ENCODE peak calls at places on chromosomes 13 and 19, in five cellular contexts. F, S, T, R and N are unnamed samples.

GRCh38 chr13:62643007-62643483 is 1227.4 kb upstream of the PCDH20 start:
- DNase-seq in R (peak; percentile 63), S (no peak), T (no peak), F (no peak), N (peak; percentile 20)

GRCh38 chr19:12065100-12065538 is 588 bp downstream of the ZNF844 start:
- DNase-seq in S (peak; percentile 63), R (peak; percentile 18), F (no peak), T (no peak), N (peak; percentile 52)

GRCh38 chr13:46181799-46182490 is at the start of gene LCP1:
- DNase-seq in T (no peak), S (no peak), R (peak; percentile 41), F (no peak), N (no peak)

GRCh38 chr13:28413999-28414398 is 80.9 kb downstream of the FLT1 start:
- DNase-seq in R (no peak), T (no peak), S (no peak), F (no peak), N (no peak)

GRCh38 chr19:54108496-54108895 is 5.8 kb downstream of the NDUFA3 start:
- DNase-seq in T (no peak), R (no peak), F (no peak), S (no peak), N (no peak)

GRCh38 chr19:38388310-38389100 is at the start of gene SPRED3:
- DNase-seq in R (no peak), T (no peak), F (no peak), S (peak; percentile 81), N (no peak)

GRCh38 chr19:42431486-42431885 is 4.3 kb upstream of the LIPE start:
- DNase-seq in F (no peak), S (no peak), T (no peak), R (no peak), N (no peak)

GRCh38 chr13:71219671-71220070 is 647.3 kb downstream of the DACH1 start:
- DNase-seq in T (no peak), R (no peak), F (no peak), S (no peak), N (no peak)

GRCh38 chr19:11478167-11479089 is 2.4 kb downstream of the ELAVL3 start:
- DNase-seq in F (no peak), T (no peak), R (no peak), S (no peak), N (no peak)

GRCh38 chr13:29081036-29081435 is 260.9 kb downstream of the MTUS2 start:
- DNase-seq in T (no peak), F (no peak), S (no peak), R (peak; percentile 15), N (peak; percentile 19)

GRCh38 chr13:102195566-102196462 is 206.0 kb downstream of the FGF14 start:
- DNase-seq in T (no peak), S (no peak), R (no peak), F (no peak), N (peak; percentile 62)

GRCh38 chr19:34173145-34173956 is 1.0 kb downstream of the LSM14A start:
- DNase-seq in S (peak; percentile 55), T (peak; percentile 65), F (peak; percentile 64), R (peak; percentile 95), N (peak; percentile 53)

GRCh38 chr19:14450168-14450874 is 17.2 kb downstream of the PKN1 start:
- DNase-seq in T (peak; percentile 99), S (peak; percentile 99), F (no peak), R (no peak), N (peak; percentile 55)

GRCh38 chr19:49680473-49681351 is 3.6 kb downstream of the PRMT1 start:
- DNase-seq in T (peak; percentile 98), F (peak; percentile 97), R (peak; percentile 91), S (peak; percentile 100), N (peak; percentile 83)

GRCh38 chr19:14544977-14545715 is 15.8 kb downstream of the TECR start:
- DNase-seq in R (no peak), T (no peak), S (no peak), F (no peak), N (no peak)

GRCh38 chr19:33467851-33468250 is 53.7 kb downstream of the PEPD start:
- DNase-seq in R (no peak), S (no peak), F (no peak), T (peak; percentile 15), N (no peak)

GRCh38 chr13:64314286-64314685 is 2898.6 kb upstream of the PCDH20 start:
- DNase-seq in S (no peak), R (no peak), T (no peak), F (no peak), N (peak; percentile 1)

GRCh38 chr13:31850041-31850440 is 110.7 kb downstream of the RXFP2 start:
- DNase-seq in S (no peak), F (no peak), R (no peak), T (no peak), N (no peak)

GRCh38 chr13:31848621-31849020 is 109.3 kb downstream of the RXFP2 start:
- DNase-seq in S (no peak), T (no peak), R (no peak), F (no peak), N (no peak)

GRCh38 chr13:31846182-31846938 is 107.0 kb downstream of the RXFP2 start:
- DNase-seq in F (peak; percentile 90), S (peak; percentile 94), R (peak; percentile 50), T (peak; percentile 92), N (peak; percentile 87)

GRCh38 chr13:31851201-31851600 is 111.9 kb downstream of the RXFP2 start:
- DNase-seq in S (no peak), T (no peak), R (no peak), F (no peak), N (no peak)

GRCh38 chr13:31846984-31847752 is 107.8 kb downstream of the RXFP2 start:
- DNase-seq in F (no peak), S (no peak), T (no peak), R (no peak), N (peak; percentile 7)
- H3K9ac ChIP-seq in F (no peak overlapping the region), S (no peak overlapping the region), T (peak overlapping the region; percentile 42), R (no peak overlapping the region), N (peak overlapping the region; percentile 70)

GRCh38 chr13:99120751-99121150 is 79.9 kb upstream of the UBAC2 start:
- DNase-seq in F (no peak), R (no peak), T (no peak), S (no peak), N (no peak)
- H2AK5ac ChIP-seq in F (no peak overlapping the region), R (no peak overlapping the region), T (no peak overlapping the region), S (no peak overlapping the region), N (no peak overlapping the region)

GRCh38 chr19:48658483-48658882 is 12.5 kb upstream of the CA11 start:
- DNase-seq in F (no peak), R (no peak), S (no peak), T (no peak), N (no peak)
- H2BK12ac ChIP-seq in F (no peak overlapping the region), R (no peak overlapping the region), S (no peak overlapping the region), T (no peak overlapping the region), N (no peak overlapping the region)

DNA sequence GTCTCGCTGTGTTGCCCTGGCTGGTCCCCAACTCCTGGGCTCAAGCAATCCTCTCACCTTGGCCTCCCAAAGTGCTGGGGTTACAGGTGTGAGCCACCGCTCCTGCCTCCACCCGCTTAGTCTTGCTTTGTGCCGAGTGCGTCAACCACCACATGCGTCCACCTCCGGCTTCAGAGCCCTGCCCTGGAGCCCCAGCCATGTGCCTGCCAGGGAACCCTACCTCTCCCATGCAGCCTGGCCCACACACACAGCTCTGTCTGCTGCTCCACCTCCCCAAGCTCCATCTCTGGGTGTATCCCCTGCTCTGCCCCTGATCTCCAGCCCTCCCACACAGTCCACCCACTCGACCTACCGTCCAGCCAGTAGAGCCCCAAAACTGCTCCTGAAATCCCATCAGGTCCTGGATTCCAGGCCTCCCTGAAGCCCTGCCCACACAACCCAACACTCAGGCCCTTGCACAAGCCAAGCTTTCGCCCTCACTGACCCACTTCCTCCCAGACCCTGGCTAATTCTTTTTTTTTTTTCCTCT is 9.5 kb downstream of the CYP2F1 start:
- DNase-seq in F (no peak), T (no peak), R (no peak), S (no peak), N (no peak)
- H3K9ac ChIP-seq in F (no peak overlapping the region), T (no peak overlapping the region), R (no peak overlapping the region), S (no peak overlapping the region), N (no peak overlapping the region)

GRCh38 chr13:21616880-21617279 is 12.9 kb upstream of the MICU2 start:
- DNase-seq in T (no peak), R (no peak), S (no peak), F (no peak), N (no peak)

GRCh38 chr13:21619633-21620220 is 15.8 kb upstream of the MICU2 start:
- DNase-seq in F (no peak), T (no peak), S (no peak), R (no peak), N (no peak)

GRCh38 chr13:21613791-21614190 is 9.8 kb upstream of the MICU2 start:
- DNase-seq in F (no peak), S (no peak), T (no peak), R (no peak), N (no peak)

GRCh38 chr13:21615427-21615826 is 11.5 kb upstream of the MICU2 start:
- DNase-seq in F (no peak), T (no peak), S (no peak), R (no peak), N (no peak)

GRCh38 chr13:21616205-21616604 is 12.2 kb upstream of the MICU2 start:
- DNase-seq in T (no peak), R (no peak), F (no peak), S (no peak), N (no peak)
- H2AK5ac ChIP-seq in T (no peak overlapping the region), R (no peak overlapping the region), F (no peak overlapping the region), S (no peak overlapping the region), N (no peak overlapping the region)

GRCh38 chr19:13355356-13355755 is 150.9 kb downstream of the CACNA1A start:
- DNase-seq in T (no peak), F (no peak), R (no peak), S (no peak), N (no peak)

GRCh38 chr19:13353625-13354024 is 152.7 kb downstream of the CACNA1A start:
- DNase-seq in T (no peak), S (no peak), R (no peak), F (no peak), N (no peak)

GRCh38 chr19:13356185-13356584 is 150.1 kb downstream of the CACNA1A start:
- DNase-seq in S (no peak), R (no peak), F (no peak), T (no peak), N (no peak)

DNA sequence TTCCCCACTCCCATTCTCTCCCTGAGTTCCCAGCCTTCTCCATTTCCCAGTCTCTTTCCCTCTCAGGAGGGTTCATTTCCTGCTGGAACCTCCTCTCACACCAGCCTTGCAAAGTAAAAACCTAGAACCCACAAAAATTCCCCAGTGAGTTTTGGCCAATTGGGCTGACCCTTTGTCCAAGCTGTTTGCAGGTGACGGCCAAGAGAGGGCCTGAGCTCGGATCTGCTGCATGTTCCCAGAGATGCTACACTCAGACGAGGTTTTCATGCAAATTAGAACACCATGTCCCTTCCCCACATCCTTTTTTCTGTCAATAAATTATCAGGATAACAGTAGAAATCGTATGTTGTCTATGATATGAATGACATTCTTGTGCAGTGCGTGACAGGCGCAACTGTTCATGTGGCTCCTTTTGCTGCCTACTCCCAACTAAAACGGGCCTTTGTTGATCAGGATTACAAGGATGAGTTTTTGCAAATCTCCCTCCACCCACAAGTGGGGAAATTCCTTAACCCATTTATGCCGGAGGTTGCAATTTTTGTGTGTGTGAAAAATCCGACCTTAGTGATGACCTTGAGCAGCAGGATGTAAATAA is 149.5 kb downstream of the CACNA1A start:
- DNase-seq in F (no peak), T (no peak), R (no peak), S (no peak), N (no peak)
- H2BK12ac ChIP-seq in F (no peak overlapping the region), T (no peak overlapping the region), R (no peak overlapping the region), S (no peak overlapping the region), N (no peak overlapping the region)